ENCODE peak calls at places on chromosomes 3 and 15, in nine cellular contexts. P, W, Y, V, N, X, O, M and F are unnamed samples.

GRCh38 chr3:145183261-145183660 is 977.7 kb downstream of the PLOD2 start:
- DNase-seq in V (no peak), N (no peak), O (no peak), P (no peak), W (no peak), X (peak), M (no peak), Y (no peak), F (peak)

GRCh38 chr3:104436536-104436935 is 930.2 kb upstream of the ALCAM start:
- DNase-seq in P (no peak), V (no peak), Y (no peak), O (no peak), W (no peak), N (no peak), X (no peak), M (no peak), F (no peak)

GRCh38 chr3:8574040-8574669 is 70.4 kb downstream of the SSUH2 start:
- DNase-seq in X (no peak), V (no peak), Y (no peak), O (no peak), P (no peak), N (no peak), M (no peak), W (no peak), F (no peak)

GRCh38 chr3:105656607-105657504 is 212.0 kb downstream of the CBLB start:
- DNase-seq in V (no peak), P (no peak), W (no peak), O (no peak), Y (no peak), M (no peak), X (no peak), N (no peak), F (no peak)

GRCh38 chr15:77671274-77672056 is 38.8 kb upstream of the LINGO1 start:
- DNase-seq in X (no peak), M (no peak), N (no peak), W (no peak), P (no peak), O (no peak), Y (no peak), V (no peak), F (no peak)

GRCh38 chr3:98885851-98886250 is 15.6 kb downstream of the DCBLD2 start:
- DNase-seq in P (no peak), O (no peak), V (no peak), X (no peak), W (no peak), N (no peak), M (no peak), Y (no peak), F (no peak)

GRCh38 chr3:17915341-17915740 is 172.9 kb upstream of the TBC1D5 start:
- DNase-seq in M (no peak), X (no peak), V (no peak), O (no peak), W (no peak), Y (no peak), P (no peak), N (no peak), F (peak)

GRCh38 chr3:72617420-72618024 is 230.7 kb downstream of the SHQ1 start:
- DNase-seq in O (no peak), Y (no peak), P (no peak), N (no peak), M (no peak), V (no peak), X (no peak), W (no peak), F (no peak)

GRCh38 chr15:41631880-41632279 is 28.3 kb upstream of the MGA start:
- DNase-seq in M (no peak), Y (no peak), X (no peak), V (no peak), N (no peak), O (no peak), P (no peak), W (no peak), F (no peak)

GRCh38 chr3:169199283-169199682 is 464.2 kb downstream of the MECOM start:
- DNase-seq in P (no peak), O (no peak), M (no peak), N (no peak), X (no peak), Y (no peak), V (no peak), W (no peak), F (no peak)

GRCh38 chr15:88225484-88225883 is 31.1 kb downstream of the NTRK3 start:
- DNase-seq in W (no peak), Y (no peak), O (no peak), P (no peak), N (no peak), X (no peak), M (no peak), V (no peak), F (no peak)

GRCh38 chr15:49868348-49868747 is 247.5 kb downstream of the DTWD1 start:
- DNase-seq in O (no peak), N (no peak), W (no peak), M (no peak), P (no peak), Y (no peak), X (no peak), V (no peak), F (no peak)

GRCh38 chr3:141093971-141094401 is 42.8 kb downstream of the SPSB4 start:
- DNase-seq in V (no peak), N (no peak), P (no peak), M (no peak), Y (no peak), W (no peak), X (no peak), O (no peak), F (no peak)

GRCh38 chr3:99950921-99951320 is 133.3 kb downstream of the CMSS1 start:
- DNase-seq in M (no peak), W (no peak), Y (no peak), O (no peak), X (peak), V (no peak), P (no peak), N (no peak), F (no peak)

GRCh38 chr3:58092516-58092915 is 84.3 kb downstream of the FLNB start:
- DNase-seq in X (no peak), Y (no peak), O (no peak), N (no peak), M (no peak), V (no peak), P (no peak), W (no peak), F (peak)

GRCh38 chr3:172285844-172286243 is 162.4 kb downstream of the GHSR start:
- DNase-seq in Y (peak), X (peak), P (no peak), M (no peak), W (no peak), N (no peak), V (no peak), O (no peak), F (no peak)

GRCh38 chr3:191762323-191762960 is 301.5 kb downstream of the PYDC2 start:
- DNase-seq in Y (peak), O (no peak), V (no peak), W (no peak), X (peak), N (no peak), M (no peak), P (no peak), F (peak)

GRCh38 chr3:121752261-121752660 is 2.7 kb upstream of the GOLGB1 start:
- DNase-seq in V (no peak), P (no peak), O (no peak), X (no peak), Y (no peak), W (no peak), M (no peak), N (no peak), F (no peak)

GRCh38 chr3:60659098-60659497 is 592.2 kb downstream of the FHIT start:
- DNase-seq in V (no peak), O (no peak), Y (no peak), W (no peak), M (no peak), N (no peak), P (no peak), X (no peak), F (no peak)

GRCh38 chr3:158713094-158713499 is 19.2 kb downstream of the RARRES1 start:
- DNase-seq in P (no peak), Y (no peak), V (no peak), N (no peak), W (no peak), M (no peak), X (no peak), O (no peak), F (peak)

GRCh38 chr15:90463381-90463780 is 66.3 kb upstream of the CRTC3 start:
- DNase-seq in X (no peak), Y (peak), V (no peak), O (no peak), W (no peak), N (no peak), M (no peak), P (no peak), F (peak)

GRCh38 chr15:38555686-38556334 is 8.8 kb downstream of the RASGRP1 start:
- DNase-seq in N (no peak), M (no peak), O (no peak), W (no peak), V (no peak), P (no peak), X (no peak), Y (peak), F (peak)

GRCh38 chr3:99159220-99159762 is 257.8 kb upstream of the DCBLD2 start:
- DNase-seq in M (no peak), V (no peak), P (no peak), N (no peak), O (no peak), W (no peak), X (no peak), Y (no peak), F (no peak)

GRCh38 chr3:56747150-56747549 is 54.6 kb downstream of the ARHGEF3 start:
- DNase-seq in W (no peak), P (no peak), X (no peak), N (no peak), M (no peak), V (no peak), O (no peak), Y (no peak), F (no peak)

GRCh38 chr15:69034352-69034751 is 19.9 kb downstream of the NOX5 start:
- DNase-seq in V (peak), O (no peak), Y (peak), X (peak), W (no peak), P (no peak), N (no peak), M (no peak), F (peak)

GRCh38 chr15:85296615-85297402 is 83.6 kb upstream of the AKAP13 start:
- DNase-seq in M (peak), Y (no peak), N (peak), W (peak), O (peak), V (peak), X (peak), P (peak), F (peak)